ENCODE peak calls at places on chromosomes 11 and 22, in six cellular contexts. H is SHP77 treated with DMSO at 0.1 percent for 48 hours; T is amniotic epithelial cell; P is activated CD8-positive, alpha-beta T cell treated with anti-CD3 and anti-CD28 coated beads, Interleukin-2, amount 10 ng/mL, durations not matched to agents 7 days and 5 days; X is thoracic aorta; A is EL. G is an unnamed sample.

GRCh38 chr11:93528757-93529639 is 14.2 kb downstream of the SMCO4 start:
- DNase-seq in T (no peak), X (no peak), P (no peak), A (no peak), H (no peak), G (no peak)

GRCh38 chr11:69696749-69697488 is 6.9 kb downstream of the FGF19 start:
- DNase-seq in X (no peak), T (no peak), P (no peak), A (no peak), H (peak; percentile 98), G (no peak)

GRCh38 chr11:9039194-9039593 is 35.4 kb upstream of the NRIP3 start:
- DNase-seq in A (no peak), P (no peak), H (no peak), T (peak; percentile 85), X (no peak), G (peak; percentile 31)

GRCh38 chr11:561148-562003 is 606 bp downstream of the RASSF7 start:
- DNase-seq in H (no peak), P (no peak), T (peak; percentile 43), A (peak; percentile 71), X (no peak), G (peak; percentile 41)

GRCh38 chr11:84339796-84340195 is 1053.6 kb upstream of the CCDC90B start:
- DNase-seq in P (no peak), X (no peak), A (no peak), H (no peak), T (no peak), G (no peak)

GRCh38 chr11:132941024-132941646 is 591.2 kb downstream of the OPCML start:
- DNase-seq in P (peak; percentile 28), X (no peak), H (no peak), A (peak; percentile 42), T (peak; percentile 1), G (peak; percentile 20)

GRCh38 chr11:4441500-4441899 is 7.6 kb upstream of the OR52K2 start:
- DNase-seq in P (no peak), H (no peak), X (no peak), T (no peak), A (no peak), G (no peak)

GRCh38 chr22:49934891-49935557 is 16.6 kb downstream of the CRELD2 start:
- DNase-seq in T (peak; percentile 36), P (peak; percentile 92), A (peak; percentile 64), X (no peak), H (no peak), G (no peak)

GRCh38 chr11:120331301-120331966 is 4.8 kb upstream of the ARHGEF12 start:
- DNase-seq in H (no peak), T (peak; percentile 95), X (no peak), A (peak; percentile 95), P (no peak), G (peak; percentile 92)

GRCh38 chr11:16923987-16924386 is 90.2 kb downstream of the PLEKHA7 start:
- DNase-seq in A (no peak), X (no peak), P (no peak), T (no peak), H (no peak), G (no peak)

GRCh38 chr22:22226448-22227187 is 18.0 kb upstream of the VPREB1 start:
- DNase-seq in T (no peak), H (no peak), A (no peak), P (no peak), X (no peak), G (no peak)

G was measured in HT1080.